ENCODE peak calls at places on chromosome 17, in five cellular contexts. F is HepG2, Q is K562, G is GM12878, A is SK-N-SH. J is an unnamed sample.

GRCh38 chr17:67476787-67477335 is 99.8 kb downstream of the PITPNC1 start:
- DNase-seq in F (no peak), Q (no peak), G (no peak), A (no peak), J (no peak)

GRCh38 chr17:76370261-76370993 is 14.0 kb upstream of the SPHK1 start:
- DNase-seq in F (no peak), Q (peak), G (no peak), A (peak), J (no peak)

GRCh38 chr17:77509599-77509998 is 368.8 kb downstream of the SEC14L1 start:
- DNase-seq in F (no peak), Q (no peak), G (no peak), A (no peak), J (no peak)

GRCh38 chr17:3027786-3028532 is 35.4 kb downstream of the OR1D5 start:
- DNase-seq in F (no peak), Q (no peak), G (no peak), A (no peak), J (no peak)

GRCh38 chr17:51653902-51654301 is 393.6 kb downstream of the UTP18 start:
- DNase-seq in F (no peak), Q (no peak), G (no peak), A (peak), J (peak)

GRCh38 chr17:2274414-2274813 is 29.2 kb downstream of the SMG6 start:
- DNase-seq in F (no peak), Q (no peak), G (no peak), A (no peak), J (no peak)

GRCh38 chr17:31061678-31062077 is 33.1 kb upstream of the NF1 start:
- DNase-seq in F (no peak), Q (peak), G (no peak), A (no peak), J (no peak)

GRCh38 chr17:79201536-79202227 is 127.1 kb downstream of the ENGASE start:
- DNase-seq in F (no peak), Q (no peak), G (no peak), A (no peak), J (no peak)

GRCh38 chr17:22717211-22717610 is 1024.9 kb downstream of the KCNJ18 start:
- DNase-seq in F (no peak), Q (no peak), G (no peak), A (no peak), J (no peak)

GRCh38 chr17:19440421-19440820 is 29.4 kb downstream of the RNF112 start:
- DNase-seq in F (no peak), Q (no peak), G (no peak), A (no peak), J (no peak)

GRCh38 chr17:32015245-32016013 is 8.2 kb downstream of the LRRC37B start:
- DNase-seq in F (no peak), Q (no peak), G (no peak), A (no peak), J (peak)

GRCh38 chr17:72984145-72984924 is 108.2 kb downstream of the SLC39A11 start:
- DNase-seq in F (no peak), Q (no peak), G (no peak), A (no peak), J (no peak)

GRCh38 chr17:72987166-72987565 is 105.3 kb downstream of the SLC39A11 start:
- DNase-seq in F (no peak), Q (no peak), G (no peak), A (no peak), J (no peak)

GRCh38 chr17:72984925-72985322 is 107.6 kb downstream of the SLC39A11 start:
- DNase-seq in F (no peak), Q (no peak), G (no peak), A (no peak), J (no peak)

GRCh38 chr17:72988451-72988850 is 104.0 kb downstream of the SLC39A11 start:
- DNase-seq in F (no peak), Q (no peak), G (no peak), A (no peak), J (no peak)

DNA sequence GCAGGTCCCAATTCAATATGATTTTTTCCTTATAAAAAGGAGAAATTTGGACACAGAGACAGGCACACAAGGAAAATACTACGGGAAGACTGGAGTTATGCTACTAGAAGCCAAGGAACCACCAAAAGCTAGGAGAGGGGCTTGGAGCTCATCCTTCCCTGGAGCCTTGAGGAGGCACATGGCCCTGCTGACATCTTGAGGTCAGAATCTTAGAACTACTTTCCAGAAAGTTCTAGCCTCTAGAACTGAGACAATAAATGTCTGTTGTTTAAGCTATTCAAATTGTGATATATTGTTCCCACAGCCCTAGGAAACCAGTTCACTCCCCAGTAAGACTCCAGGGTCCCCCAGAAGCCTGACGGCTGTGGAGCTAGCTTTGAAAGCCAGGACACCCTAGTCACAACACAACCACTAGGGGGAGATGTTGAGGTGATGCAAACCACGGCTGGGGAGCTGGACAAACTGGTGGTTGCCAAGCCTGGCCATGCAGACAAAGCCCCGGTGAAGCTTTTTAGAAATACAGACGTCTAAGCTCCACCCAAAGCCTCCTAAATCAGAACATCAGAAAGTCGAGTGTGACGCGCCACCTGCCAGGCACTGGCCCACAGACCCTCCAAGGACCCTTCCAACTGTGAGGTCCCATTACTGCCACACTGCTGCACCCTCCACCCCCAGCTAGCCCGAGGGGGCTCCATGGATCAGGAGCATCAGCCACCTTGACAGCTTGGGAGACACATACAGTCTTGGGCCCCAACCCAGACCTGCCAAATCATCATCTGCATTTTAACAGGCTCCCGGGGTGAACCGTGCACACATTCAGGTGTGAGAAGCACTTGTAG is 106.4 kb downstream of the SLC39A11 start:
- DNase-seq in F (peak), Q (peak), G (peak), A (peak), J (peak)
- TF ChIP-seq FOXM1 in F (no peak), Q (no peak), G (no peak), A (no peak), J (no peak)

DNA sequence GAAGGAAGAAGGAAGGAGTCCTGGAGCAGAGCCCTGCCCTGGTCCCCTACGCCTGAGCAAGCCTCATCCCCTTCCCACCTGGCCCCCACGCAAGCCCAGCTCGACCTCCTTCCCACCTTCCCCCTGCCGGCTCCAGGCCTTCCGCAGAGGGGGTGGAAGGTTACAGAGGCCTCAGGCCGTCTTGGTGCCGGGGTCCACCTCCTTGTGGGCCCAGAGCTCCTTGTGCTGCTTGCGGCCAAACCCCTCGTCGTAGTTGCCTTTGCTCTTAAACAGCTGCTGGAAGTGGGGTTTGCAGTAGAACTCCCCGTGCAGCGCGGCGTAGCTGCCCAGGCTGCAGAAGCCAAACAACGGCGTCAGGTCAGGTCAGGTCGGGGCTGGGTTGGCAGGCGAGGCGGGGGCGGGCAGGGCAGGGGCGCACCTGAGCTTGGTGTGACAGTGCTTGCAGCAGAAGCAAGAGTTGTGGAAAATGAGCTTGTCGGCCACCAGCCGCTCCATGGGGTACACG is 1.5 kb downstream of the LIMD2 start:
- DNase-seq in F (no peak), Q (no peak), G (no peak), A (no peak), J (no peak)
- TF ChIP-seq FOXM1 in F (no peak), Q (no peak), G (no peak), A (no peak), J (no peak)

GRCh38 chr17:16910341-16910740 is 61.6 kb downstream of the TNFRSF13B start:
- DNase-seq in F (no peak), Q (no peak), G (no peak), A (no peak), J (no peak)
- TF ChIP-seq FOXM1 in F (no peak), Q (no peak), G (no peak), A (no peak), J (no peak)

GRCh38 chr17:28330671-28331070 is 4.6 kb downstream of the IFT20 start:
- DNase-seq in F (no peak), Q (no peak), G (no peak), A (no peak), J (no peak)
- TF ChIP-seq FOXM1 in F (no peak), Q (no peak), G (no peak), A (no peak), J (no peak)

GRCh38 chr17:9287301-9287700 is 266.0 kb downstream of the NTN1 start:
- DNase-seq in F (no peak), Q (no peak), G (no peak), A (no peak), J (no peak)
- TF ChIP-seq FOXM1 in F (no peak), Q (no peak), G (no peak), A (no peak), J (no peak)

GRCh38 chr17:18111330-18111971 is 2.9 kb downstream of the MYO15A start:
- DNase-seq in F (no peak), Q (no peak), G (no peak), A (no peak), J (no peak)

GRCh38 chr17:18107971-18108370 is 585 bp upstream of the MYO15A start:
- DNase-seq in F (no peak), Q (no peak), G (no peak), A (no peak), J (no peak)

GRCh38 chr17:18108400-18109312 is at the start of gene MYO15A:
- DNase-seq in F (no peak), Q (no peak), G (no peak), A (peak), J (no peak)

GRCh38 chr17:18110636-18111145 is 2.1 kb downstream of the MYO15A start:
- DNase-seq in F (no peak), Q (no peak), G (no peak), A (no peak), J (no peak)

DNA sequence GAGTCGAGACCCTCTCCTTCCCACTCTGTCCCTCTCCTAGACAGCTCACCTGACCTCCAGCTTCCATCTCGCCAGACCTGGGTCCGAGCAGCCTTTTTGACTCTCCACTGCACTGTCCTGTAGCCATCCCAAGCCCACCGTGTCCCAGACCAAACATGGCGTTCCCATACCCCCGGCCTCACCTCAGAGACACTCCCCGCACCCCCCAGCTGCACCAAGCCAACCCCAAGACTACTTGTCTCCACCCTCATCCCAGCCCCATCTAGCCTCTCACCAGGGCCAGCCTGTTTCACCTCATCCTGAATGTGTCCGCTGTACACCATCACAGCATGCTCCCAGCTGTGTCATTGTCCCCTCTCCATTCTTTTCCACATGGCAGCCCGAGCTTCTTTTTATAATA is 1.4 kb downstream of the MYO15A start:
- DNase-seq in F (no peak), Q (no peak), G (no peak), A (no peak), J (no peak)
- TF ChIP-seq FOXM1 in F (no peak), Q (no peak), G (no peak), A (no peak), J (no peak)

GRCh38 chr17:80755650-80756405 is 211.2 kb downstream of the RPTOR start:
- DNase-seq in F (no peak), Q (peak), G (no peak), A (no peak), J (peak)
- TF ChIP-seq FOXM1 in F (no peak), Q (no peak), G (no peak), A (no peak), J (no peak)

J was measured in HEK293T.